ENCODE peak calls at places on chromosome 18, in five cellular contexts. One of them, this sample, is unnamed.

GRCh38 chr18:77052297-77052645 is 80.3 kb downstream of the MBP start:
- DNase-seq in GM12892: no peak
- DNase-seq in HuH-7.5: no peak
- DNase-seq in stimulated activated CD8-positive, alpha-beta memory T cell treated with anti-CD3 and anti-CD28 coated beads, Interleukin-15, amount 100 ng/mL, for 1 hour: no peak
- DNase-seq in adipocyte: no peak
- DNase-seq in this sample: no peak

GRCh38 chr18:54423831-54424230 is 66.1 kb downstream of the C18orf54 start:
- DNase-seq in GM12892: no peak
- DNase-seq in HuH-7.5: no peak
- DNase-seq in stimulated activated CD8-positive, alpha-beta memory T cell treated with anti-CD3 and anti-CD28 coated beads, Interleukin-15, amount 100 ng/mL, for 1 hour: no peak
- DNase-seq in adipocyte: no peak
- DNase-seq in this sample: no peak

GRCh38 chr18:80171190-80171872 is 62.3 kb downstream of the ADNP2 start:
- DNase-seq in GM12892: peak
- DNase-seq in HuH-7.5: peak
- DNase-seq in stimulated activated CD8-positive, alpha-beta memory T cell treated with anti-CD3 and anti-CD28 coated beads, Interleukin-15, amount 100 ng/mL, for 1 hour: no peak
- DNase-seq in adipocyte: peak
- DNase-seq in this sample: peak

GRCh38 chr18:67428805-67429204 is 87.7 kb downstream of the DSEL start:
- DNase-seq in GM12892: no peak
- DNase-seq in HuH-7.5: no peak
- DNase-seq in stimulated activated CD8-positive, alpha-beta memory T cell treated with anti-CD3 and anti-CD28 coated beads, Interleukin-15, amount 100 ng/mL, for 1 hour: no peak
- DNase-seq in adipocyte: peak
- DNase-seq in this sample: no peak

GRCh38 chr18:43485565-43485964 is 208.3 kb upstream of the SYT4 start:
- DNase-seq in GM12892: no peak
- DNase-seq in HuH-7.5: no peak
- DNase-seq in stimulated activated CD8-positive, alpha-beta memory T cell treated with anti-CD3 and anti-CD28 coated beads, Interleukin-15, amount 100 ng/mL, for 1 hour: no peak
- DNase-seq in adipocyte: no peak
- DNase-seq in this sample: no peak

GRCh38 chr18:48952287-48953095 is 1.7 kb upstream of the SMAD7 start:
- DNase-seq in GM12892: no peak
- DNase-seq in HuH-7.5: peak
- DNase-seq in stimulated activated CD8-positive, alpha-beta memory T cell treated with anti-CD3 and anti-CD28 coated beads, Interleukin-15, amount 100 ng/mL, for 1 hour: no peak
- DNase-seq in adipocyte: peak
- DNase-seq in this sample: no peak

GRCh38 chr18:13260114-13260926 is 41.8 kb downstream of the LDLRAD4 start:
- DNase-seq in GM12892: no peak
- DNase-seq in HuH-7.5: no peak
- DNase-seq in stimulated activated CD8-positive, alpha-beta memory T cell treated with anti-CD3 and anti-CD28 coated beads, Interleukin-15, amount 100 ng/mL, for 1 hour: no peak
- DNase-seq in adipocyte: no peak
- DNase-seq in this sample: no peak

GRCh38 chr18:2368102-2368501 is 203.2 kb downstream of the METTL4 start:
- DNase-seq in GM12892: no peak
- DNase-seq in HuH-7.5: no peak
- DNase-seq in stimulated activated CD8-positive, alpha-beta memory T cell treated with anti-CD3 and anti-CD28 coated beads, Interleukin-15, amount 100 ng/mL, for 1 hour: no peak
- DNase-seq in adipocyte: no peak
- DNase-seq in this sample: no peak

GRCh38 chr18:50973367-50974126 is 5.7 kb downstream of the ELAC1 start:
- DNase-seq in GM12892: no peak
- DNase-seq in HuH-7.5: peak
- DNase-seq in stimulated activated CD8-positive, alpha-beta memory T cell treated with anti-CD3 and anti-CD28 coated beads, Interleukin-15, amount 100 ng/mL, for 1 hour: no peak
- DNase-seq in adipocyte: peak
- DNase-seq in this sample: no peak

GRCh38 chr18:43571078-43571689 is 293.9 kb upstream of the SYT4 start:
- DNase-seq in GM12892: no peak
- DNase-seq in HuH-7.5: no peak
- DNase-seq in stimulated activated CD8-positive, alpha-beta memory T cell treated with anti-CD3 and anti-CD28 coated beads, Interleukin-15, amount 100 ng/mL, for 1 hour: no peak
- DNase-seq in adipocyte: peak
- DNase-seq in this sample: no peak

GRCh38 chr18:78087338-78087737 is 837.7 kb downstream of the GALR1 start:
- DNase-seq in GM12892: no peak
- DNase-seq in HuH-7.5: no peak
- DNase-seq in stimulated activated CD8-positive, alpha-beta memory T cell treated with anti-CD3 and anti-CD28 coated beads, Interleukin-15, amount 100 ng/mL, for 1 hour: no peak
- DNase-seq in adipocyte: no peak
- DNase-seq in this sample: no peak

GRCh38 chr18:35376393-35376741 is 770 bp downstream of the ZNF396 start:
- DNase-seq in GM12892: peak
- DNase-seq in HuH-7.5: peak
- DNase-seq in stimulated activated CD8-positive, alpha-beta memory T cell treated with anti-CD3 and anti-CD28 coated beads, Interleukin-15, amount 100 ng/mL, for 1 hour: no peak
- DNase-seq in adipocyte: no peak
- DNase-seq in this sample: peak

GRCh38 chr18:63084220-63084619 is 235.3 kb downstream of the BCL2 start:
- DNase-seq in GM12892: no peak
- DNase-seq in HuH-7.5: no peak
- DNase-seq in stimulated activated CD8-positive, alpha-beta memory T cell treated with anti-CD3 and anti-CD28 coated beads, Interleukin-15, amount 100 ng/mL, for 1 hour: no peak
- DNase-seq in adipocyte: no peak
- DNase-seq in this sample: no peak

GRCh38 chr18:78160961-78161656 is 818.5 kb upstream of the SALL3 start:
- DNase-seq in GM12892: no peak
- DNase-seq in HuH-7.5: no peak
- DNase-seq in stimulated activated CD8-positive, alpha-beta memory T cell treated with anti-CD3 and anti-CD28 coated beads, Interleukin-15, amount 100 ng/mL, for 1 hour: no peak
- DNase-seq in adipocyte: no peak
- DNase-seq in this sample: no peak

GRCh38 chr18:21391074-21391673 is 149.1 kb downstream of the GREB1L start:
- DNase-seq in GM12892: no peak
- DNase-seq in HuH-7.5: no peak
- DNase-seq in stimulated activated CD8-positive, alpha-beta memory T cell treated with anti-CD3 and anti-CD28 coated beads, Interleukin-15, amount 100 ng/mL, for 1 hour: no peak
- DNase-seq in adipocyte: peak
- DNase-seq in this sample: no peak

GRCh38 chr18:55968550-55968949 is 380.6 kb upstream of the TCF4 start:
- DNase-seq in GM12892: no peak
- DNase-seq in HuH-7.5: no peak
- DNase-seq in stimulated activated CD8-positive, alpha-beta memory T cell treated with anti-CD3 and anti-CD28 coated beads, Interleukin-15, amount 100 ng/mL, for 1 hour: no peak
- DNase-seq in adipocyte: no peak
- DNase-seq in this sample: no peak

GRCh38 chr18:53567935-53568574 is 656.4 kb downstream of the MBD2 start:
- DNase-seq in GM12892: no peak
- DNase-seq in HuH-7.5: peak
- DNase-seq in stimulated activated CD8-positive, alpha-beta memory T cell treated with anti-CD3 and anti-CD28 coated beads, Interleukin-15, amount 100 ng/mL, for 1 hour: no peak
- DNase-seq in adipocyte: peak
- DNase-seq in this sample: peak

GRCh38 chr18:63783394-63783793 is 8.2 kb downstream of the SERPINB7 start:
- DNase-seq in GM12892: no peak
- DNase-seq in HuH-7.5: no peak
- DNase-seq in stimulated activated CD8-positive, alpha-beta memory T cell treated with anti-CD3 and anti-CD28 coated beads, Interleukin-15, amount 100 ng/mL, for 1 hour: no peak
- DNase-seq in adipocyte: no peak
- DNase-seq in this sample: no peak

GRCh38 chr18:75238100-75238499 is 27.5 kb downstream of the TSHZ1 start:
- DNase-seq in GM12892: no peak
- DNase-seq in HuH-7.5: no peak
- DNase-seq in stimulated activated CD8-positive, alpha-beta memory T cell treated with anti-CD3 and anti-CD28 coated beads, Interleukin-15, amount 100 ng/mL, for 1 hour: no peak
- DNase-seq in adipocyte: no peak
- DNase-seq in this sample: no peak

GRCh38 chr18:79853993-79854364 is 56.2 kb downstream of the KCNG2 start:
- DNase-seq in GM12892: no peak
- DNase-seq in HuH-7.5: no peak
- DNase-seq in stimulated activated CD8-positive, alpha-beta memory T cell treated with anti-CD3 and anti-CD28 coated beads, Interleukin-15, amount 100 ng/mL, for 1 hour: no peak
- DNase-seq in adipocyte: no peak
- DNase-seq in this sample: no peak

GRCh38 chr18:33440384-33441043 is at the start of gene CCDC178:
- DNase-seq in GM12892: no peak
- DNase-seq in HuH-7.5: peak
- DNase-seq in stimulated activated CD8-positive, alpha-beta memory T cell treated with anti-CD3 and anti-CD28 coated beads, Interleukin-15, amount 100 ng/mL, for 1 hour: no peak
- DNase-seq in adipocyte: peak
- DNase-seq in this sample: no peak

GRCh38 chr18:59814872-59815271 is 84.9 kb upstream of the PMAIP1 start:
- DNase-seq in GM12892: no peak
- DNase-seq in HuH-7.5: no peak
- DNase-seq in stimulated activated CD8-positive, alpha-beta memory T cell treated with anti-CD3 and anti-CD28 coated beads, Interleukin-15, amount 100 ng/mL, for 1 hour: no peak
- DNase-seq in adipocyte: peak
- DNase-seq in this sample: no peak

GRCh38 chr18:55268629-55269275 is 309.5 kb upstream of the CCDC68 start:
- DNase-seq in GM12892: no peak
- DNase-seq in HuH-7.5: no peak
- DNase-seq in stimulated activated CD8-positive, alpha-beta memory T cell treated with anti-CD3 and anti-CD28 coated beads, Interleukin-15, amount 100 ng/mL, for 1 hour: no peak
- DNase-seq in adipocyte: no peak
- DNase-seq in this sample: no peak

GRCh38 chr18:56083097-56083865 is 495.3 kb upstream of the TCF4 start:
- DNase-seq in GM12892: no peak
- DNase-seq in HuH-7.5: no peak
- DNase-seq in stimulated activated CD8-positive, alpha-beta memory T cell treated with anti-CD3 and anti-CD28 coated beads, Interleukin-15, amount 100 ng/mL, for 1 hour: no peak
- DNase-seq in adipocyte: no peak
- DNase-seq in this sample: no peak

GRCh38 chr18:79395761-79396404 is at the start of gene NFATC1:
- DNase-seq in GM12892: no peak
- DNase-seq in HuH-7.5: peak
- DNase-seq in stimulated activated CD8-positive, alpha-beta memory T cell treated with anti-CD3 and anti-CD28 coated beads, Interleukin-15, amount 100 ng/mL, for 1 hour: no peak
- DNase-seq in adipocyte: peak
- DNase-seq in this sample: no peak

GRCh38 chr18:35088931-35089330 is 47.7 kb downstream of the MAPRE2 start:
- DNase-seq in GM12892: no peak
- DNase-seq in HuH-7.5: no peak
- DNase-seq in stimulated activated CD8-positive, alpha-beta memory T cell treated with anti-CD3 and anti-CD28 coated beads, Interleukin-15, amount 100 ng/mL, for 1 hour: no peak
- DNase-seq in adipocyte: peak
- DNase-seq in this sample: no peak

GRCh38 chr18:76955529-76956170 is 133.3 kb downstream of the ZNF236 start:
- DNase-seq in GM12892: no peak
- DNase-seq in HuH-7.5: no peak
- DNase-seq in stimulated activated CD8-positive, alpha-beta memory T cell treated with anti-CD3 and anti-CD28 coated beads, Interleukin-15, amount 100 ng/mL, for 1 hour: no peak
- DNase-seq in adipocyte: no peak
- DNase-seq in this sample: no peak

GRCh38 chr18:76494181-76494540 is 881 bp downstream of the ZNF516 start:
- DNase-seq in GM12892: no peak
- DNase-seq in HuH-7.5: no peak
- DNase-seq in stimulated activated CD8-positive, alpha-beta memory T cell treated with anti-CD3 and anti-CD28 coated beads, Interleukin-15, amount 100 ng/mL, for 1 hour: no peak
- DNase-seq in adipocyte: peak
- DNase-seq in this sample: no peak

GRCh38 chr18:1350931-1351450 is 446.3 kb downstream of the ADCYAP1 start:
- DNase-seq in GM12892: no peak
- DNase-seq in HuH-7.5: no peak
- DNase-seq in stimulated activated CD8-positive, alpha-beta memory T cell treated with anti-CD3 and anti-CD28 coated beads, Interleukin-15, amount 100 ng/mL, for 1 hour: no peak
- DNase-seq in adipocyte: no peak
- DNase-seq in this sample: no peak

GRCh38 chr18:42413870-42414269 is 458.8 kb downstream of the PIK3C3 start:
- DNase-seq in GM12892: no peak
- DNase-seq in HuH-7.5: no peak
- DNase-seq in stimulated activated CD8-positive, alpha-beta memory T cell treated with anti-CD3 and anti-CD28 coated beads, Interleukin-15, amount 100 ng/mL, for 1 hour: no peak
- DNase-seq in adipocyte: no peak
- DNase-seq in this sample: no peak

GRCh38 chr18:55073116-55073515 is 113.9 kb upstream of the CCDC68 start:
- DNase-seq in GM12892: no peak
- DNase-seq in HuH-7.5: no peak
- DNase-seq in stimulated activated CD8-positive, alpha-beta memory T cell treated with anti-CD3 and anti-CD28 coated beads, Interleukin-15, amount 100 ng/mL, for 1 hour: no peak
- DNase-seq in adipocyte: no peak
- DNase-seq in this sample: no peak

GRCh38 chr18:37567061-37567993 is 1.7 kb upstream of the CELF4 start:
- DNase-seq in GM12892: no peak
- DNase-seq in HuH-7.5: no peak
- DNase-seq in stimulated activated CD8-positive, alpha-beta memory T cell treated with anti-CD3 and anti-CD28 coated beads, Interleukin-15, amount 100 ng/mL, for 1 hour: no peak
- DNase-seq in adipocyte: peak
- DNase-seq in this sample: no peak

GRCh38 chr18:22816266-22817176 is 116.6 kb upstream of the RBBP8 start:
- DNase-seq in GM12892: no peak
- DNase-seq in HuH-7.5: no peak
- DNase-seq in stimulated activated CD8-positive, alpha-beta memory T cell treated with anti-CD3 and anti-CD28 coated beads, Interleukin-15, amount 100 ng/mL, for 1 hour: no peak
- DNase-seq in adipocyte: no peak
- DNase-seq in this sample: no peak

This sample was measured in GM19239.